ENCODE peak calls at places on chromosomes 13 and 19, in four cellular contexts. T is activated CD4-positive, alpha-beta T cell treated with anti-CD3 and anti-CD28 coated beads for 1 hour; Z is Calu3; B is SHP77 treated with DMSO at 0.1 percent for 48 hours. S is an unnamed sample.
A peak's percentile ranks its signal among the peaks of the same experiment; 100 is the strongest.

GRCh38 chr13:109180905-109181425 is 551.6 kb downstream of the MYO16 start:
- DNase-seq in T (no peak), Z (no peak), B (no peak), S (no peak)

GRCh38 chr19:55197531-55197930 is 11.8 kb downstream of the PTPRH start:
- DNase-seq in B (no peak), Z (no peak), T (no peak), S (no peak)

GRCh38 chr13:91359566-91359965 is 12.1 kb downstream of the MIR17HG start:
- DNase-seq in B (no peak), T (no peak), Z (no peak), S (no peak)

GRCh38 chr19:42122691-42123607 is 9.3 kb downstream of the POU2F2 start:
- DNase-seq in Z (no peak), B (no peak), T (peak; percentile 57), S (no peak)

GRCh38 chr13:35712907-35713685 is 236.6 kb upstream of the MAB21L1 start:
- DNase-seq in T (no peak), Z (no peak), B (no peak), S (no peak)

GRCh38 chr19:3039641-3040077 is 10.6 kb upstream of the TLE2 start:
- DNase-seq in B (peak; percentile 38), T (no peak), Z (no peak), S (no peak)

GRCh38 chr13:23707674-23708073 is 137.5 kb downstream of the TNFRSF19 start:
- DNase-seq in T (no peak), B (no peak), Z (peak; percentile 13), S (peak; percentile 40)

GRCh38 chr19:1247747-1248453 is 483 bp upstream of the MIDN start:
- DNase-seq in T (peak; percentile 56), Z (peak; percentile 74), B (no peak), S (no peak)

GRCh38 chr13:66943530-66943929 is 286.6 kb downstream of the PCDH9 start:
- DNase-seq in B (no peak), Z (no peak), T (no peak), S (no peak)

GRCh38 chr13:108525867-108526266 is 103.5 kb upstream of the MYO16 start:
- DNase-seq in B (no peak), Z (no peak), T (no peak), S (no peak)

GRCh38 chr13:47213057-47213456 is 316.2 kb upstream of the HTR2A start:
- DNase-seq in T (no peak), B (no peak), Z (no peak), S (no peak)

GRCh38 chr13:113483504-113484287 is 6.8 kb downstream of the DCUN1D2 start:
- DNase-seq in B (no peak), Z (no peak), T (no peak), S (no peak)

GRCh38 chr19:18596752-18597157 is 8.2 kb downstream of the REX1BD start:
- DNase-seq in Z (peak; percentile 38), T (no peak), B (peak; percentile 78), S (peak; percentile 68)

GRCh38 chr13:22030321-22030720 is 359.4 kb downstream of the FGF9 start:
- DNase-seq in Z (no peak), T (no peak), B (no peak), S (no peak)

GRCh38 chr19:48508729-48509310 is 2.8 kb downstream of the LMTK3 start:
- DNase-seq in Z (no peak), B (no peak), T (no peak), S (no peak)

GRCh38 chr13:109740121-109740520 is 46.3 kb downstream of the IRS2 start:
- DNase-seq in Z (no peak), T (no peak), B (no peak), S (no peak)

GRCh38 chr13:107516517-107516916 is 698.8 kb downstream of the LIG4 start:
- DNase-seq in T (no peak), B (no peak), Z (no peak), S (no peak)

GRCh38 chr19:32406161-32407003 is 812 bp downstream of the DPY19L3 start:
- DNase-seq in B (no peak), T (no peak), Z (no peak), S (no peak)

GRCh38 chr13:113928701-113929627 is 44.9 kb downstream of the C13orf46 start:
- DNase-seq in B (no peak), T (no peak), Z (no peak), S (no peak)

GRCh38 chr13:60411464-60411863 is 14.4 kb downstream of the TDRD3 start:
- DNase-seq in B (no peak), T (no peak), Z (no peak), S (no peak)

GRCh38 chr13:110249326-110249725 is 57.6 kb downstream of the COL4A1 start:
- DNase-seq in T (no peak), Z (no peak), B (no peak), S (no peak)

GRCh38 chr13:65926750-65927171 is 1303.4 kb downstream of the PCDH9 start:
- DNase-seq in B (peak; percentile 81), Z (no peak), T (no peak), S (peak; percentile 38)

GRCh38 chr19:41321204-41321599 is 11.2 kb downstream of the CCDC97 start:
- DNase-seq in Z (no peak), T (no peak), B (no peak), S (no peak)

GRCh38 chr13:77409412-77409811 is 82.5 kb upstream of the MYCBP2 start:
- DNase-seq in T (no peak), Z (no peak), B (no peak), S (no peak)

GRCh38 chr13:102642475-102642874 is 45.7 kb downstream of the TPP2 start:
- DNase-seq in B (no peak), T (no peak), Z (no peak), S (no peak)

GRCh38 chr19:6740589-6741348 is 1.3 kb downstream of the TRIP10 start:
- DNase-seq in T (no peak), Z (peak; percentile 65), B (no peak), S (peak; percentile 72)

GRCh38 chr13:40910324-40911050 is 108.6 kb downstream of the ELF1 start:
- DNase-seq in B (no peak), Z (no peak), T (no peak), S (no peak)

GRCh38 chr19:2363419-2363818 is 3.4 kb downstream of the TMPRSS9 start:
- DNase-seq in B (no peak), Z (no peak), T (no peak), S (no peak)

GRCh38 chr19:33332248-33332647 is 29.9 kb upstream of the CEBPA start:
- DNase-seq in B (no peak), Z (no peak), T (no peak), S (no peak)

GRCh38 chr19:48784527-48784926 is 26.3 kb downstream of the BCAT2 start:
- DNase-seq in T (no peak), Z (no peak), B (no peak), S (no peak)

GRCh38 chr19:16042533-16043085 is 33.7 kb upstream of the TPM4 start:
- DNase-seq in B (no peak), T (no peak), Z (no peak), S (no peak)

GRCh38 chr19:39130337-39131254 is 5.0 kb downstream of the PAK4 start:
- DNase-seq in T (no peak), B (no peak), Z (no peak), S (no peak)

GRCh38 chr19:54515156-54515555 is 12.5 kb downstream of the LAIR2 start:
- DNase-seq in T (no peak), B (no peak), Z (no peak), S (no peak)

S was measured in Caco-2.